ENCODE peak calls at places on chromosomes 2 and 18, in seven cellular contexts. M is thoracic aorta, I is PC-3, S is brain microvascular endothelial cell, V is GM23338, X is fibroblast of lung, F is GM20000. Z is an unnamed sample.

GRCh38 chr2:105104208-105104731 is 66.4 kb downstream of the MRPS9 start:
- DNase-seq in M (no peak), I (peak), S (peak), V (no peak), X (peak), F (no peak), Z (no peak)

GRCh38 chr2:62306751-62307468 is 111.0 kb downstream of the B3GNT2 start:
- DNase-seq in M (no peak), I (peak), S (peak), V (no peak), X (peak), F (no peak), Z (peak)

GRCh38 chr2:99662761-99663341 is 173.0 kb upstream of the REV1 start:
- DNase-seq in M (no peak), I (peak), S (peak), V (no peak), X (peak), F (no peak), Z (no peak)

GRCh38 chr2:26786207-26787023 is 559 bp downstream of the CENPA start:
- DNase-seq in M (no peak), I (peak), S (no peak), V (no peak), X (no peak), F (peak), Z (peak)

GRCh38 chr2:106181064-106181463 is 13.0 kb downstream of the UXS1 start:
- DNase-seq in M (no peak), I (no peak), S (no peak), V (no peak), X (no peak), F (no peak), Z (no peak)

GRCh38 chr2:3211256-3211970 is 166.2 kb downstream of the EIPR1 start:
- DNase-seq in M (no peak), I (no peak), S (no peak), V (no peak), X (no peak), F (no peak), Z (no peak)

GRCh38 chr2:237178396-237178795 is 92.7 kb downstream of the COPS8 start:
- DNase-seq in M (no peak), I (peak), S (peak), V (no peak), X (peak), F (no peak), Z (no peak)

GRCh38 chr2:158797963-158798700 is 3.0 kb downstream of the DAPL1 start:
- DNase-seq in M (no peak), I (no peak), S (no peak), V (no peak), X (peak), F (no peak), Z (no peak)

GRCh38 chr2:94869552-94870391 is 1.5 kb upstream of the TEKT4 start:
- DNase-seq in M (no peak), I (no peak), S (no peak), V (no peak), X (no peak), F (no peak), Z (peak)

GRCh38 chr2:23617167-23617787 is 232.3 kb downstream of the KLHL29 start:
- DNase-seq in M (no peak), I (no peak), S (no peak), V (no peak), X (peak), F (no peak), Z (peak)

GRCh38 chr18:60552948-60553347 is 180.4 kb upstream of the MC4R start:
- DNase-seq in M (no peak), I (no peak), S (no peak), V (no peak), X (no peak), F (no peak), Z (peak)
- TF ChIP-seq CTCF in M (no peak), I (no peak), S (no peak), V (no peak), X (no peak), F (no peak), Z (no peak)

DNA sequence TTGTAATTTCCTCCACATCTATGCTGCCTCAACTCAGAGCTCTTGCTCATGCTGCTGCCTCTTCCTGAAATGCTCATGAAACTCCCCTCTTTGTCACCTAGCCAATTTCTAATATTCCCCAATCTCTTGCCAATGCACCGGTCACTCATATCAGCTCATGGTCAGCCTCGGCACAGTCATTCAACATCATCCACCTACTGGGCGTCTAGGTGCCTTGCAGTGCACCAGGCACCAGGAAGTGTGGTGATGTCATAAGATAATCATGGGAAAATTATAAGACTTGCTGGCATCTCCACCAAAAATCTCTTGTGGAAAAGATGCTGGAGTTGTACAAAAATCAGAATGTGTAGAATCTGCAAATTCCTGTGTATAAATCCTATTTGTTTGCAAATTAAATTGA is 52.6 kb upstream of the RAB27B start:
- DNase-seq in M (no peak), I (peak), S (peak), V (peak), X (peak), F (no peak), Z (no peak)
- TF ChIP-seq CTCF in M (no peak), I (peak), S (peak), V (peak), X (peak), F (no peak), Z (no peak)

DNA sequence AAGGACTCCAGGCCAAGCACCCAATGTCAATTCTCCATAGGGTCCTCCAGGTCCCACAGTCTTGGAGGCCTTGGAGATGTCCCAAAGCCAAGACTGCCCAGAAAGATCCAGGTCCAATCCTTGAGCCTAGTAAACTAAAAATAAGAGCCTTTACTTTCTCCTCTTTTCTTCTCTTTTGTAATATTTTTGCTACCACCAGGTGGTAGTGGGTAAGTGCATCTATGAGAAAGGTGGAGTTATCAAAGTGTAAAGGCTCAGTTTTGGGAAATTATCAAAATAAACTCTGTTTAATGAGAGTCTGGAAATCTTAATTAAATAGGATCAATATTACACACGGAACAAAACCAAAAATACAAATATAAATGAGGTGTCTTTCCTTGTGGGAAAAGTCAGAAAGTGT is 276.4 kb downstream of the ALK start:
- DNase-seq in M (no peak), I (peak), S (no peak), V (no peak), X (no peak), F (no peak), Z (no peak)
- TF ChIP-seq CTCF in M (no peak), I (peak), S (no peak), V (peak), X (no peak), F (no peak), Z (no peak)

GRCh38 chr2:172234716-172235661 is 132.3 kb upstream of the DLX2 start:
- DNase-seq in M (no peak), I (no peak), S (no peak), V (peak), X (no peak), F (no peak), Z (peak)
- TF ChIP-seq CTCF in M (no peak), I (no peak), S (peak), V (peak), X (no peak), F (no peak), Z (no peak)

GRCh38 chr2:119387381-119388129 is 20.8 kb downstream of the DBI start:
- DNase-seq in M (no peak), I (no peak), S (peak), V (peak), X (peak), F (peak), Z (peak)
- TF ChIP-seq CTCF in M (no peak), I (no peak), S (peak), V (no peak), X (peak), F (no peak), Z (peak)

DNA sequence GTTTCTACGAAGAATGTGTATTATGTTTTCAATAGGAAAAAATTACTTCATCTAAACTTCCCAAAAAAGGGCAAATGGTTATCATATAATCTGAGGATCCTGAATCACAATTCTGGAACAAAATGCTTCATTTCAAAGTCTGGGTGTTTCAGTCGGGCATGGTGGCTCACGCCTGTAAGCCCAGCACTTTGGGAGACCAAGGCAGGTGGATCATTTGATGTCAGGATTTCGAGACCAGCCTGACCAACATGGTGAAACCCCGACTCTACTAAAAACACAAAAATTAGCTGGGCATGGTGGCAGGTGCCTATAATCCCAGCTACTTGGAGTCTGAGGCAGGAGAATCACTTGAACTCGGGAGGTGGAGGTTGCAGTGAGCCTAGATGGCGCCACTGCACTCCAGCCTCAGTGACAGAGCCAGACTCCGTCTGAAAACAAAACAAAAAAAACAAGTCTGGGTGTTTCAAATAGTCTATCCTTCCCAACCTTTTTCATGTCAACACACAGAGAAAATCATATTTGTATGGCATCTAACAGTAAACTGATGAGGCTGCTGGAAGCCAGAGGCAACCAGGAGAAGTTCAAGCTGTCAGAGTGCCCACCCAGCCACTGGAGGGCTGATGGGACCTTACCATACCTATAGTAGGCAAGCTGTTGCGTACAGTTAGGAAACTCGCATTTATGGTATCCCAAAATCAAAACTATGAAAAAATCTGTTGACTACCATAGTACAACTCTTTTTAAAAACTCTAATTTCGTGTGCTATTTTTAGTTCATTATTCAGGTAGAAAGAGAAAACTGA is 14.6 kb downstream of the NBAS start:
- DNase-seq in M (no peak), I (no peak), S (no peak), V (no peak), X (no peak), F (no peak), Z (no peak)
- TF ChIP-seq CTCF in M (no peak), I (peak), S (peak), V (peak), X (peak), F (no peak), Z (no peak)

DNA sequence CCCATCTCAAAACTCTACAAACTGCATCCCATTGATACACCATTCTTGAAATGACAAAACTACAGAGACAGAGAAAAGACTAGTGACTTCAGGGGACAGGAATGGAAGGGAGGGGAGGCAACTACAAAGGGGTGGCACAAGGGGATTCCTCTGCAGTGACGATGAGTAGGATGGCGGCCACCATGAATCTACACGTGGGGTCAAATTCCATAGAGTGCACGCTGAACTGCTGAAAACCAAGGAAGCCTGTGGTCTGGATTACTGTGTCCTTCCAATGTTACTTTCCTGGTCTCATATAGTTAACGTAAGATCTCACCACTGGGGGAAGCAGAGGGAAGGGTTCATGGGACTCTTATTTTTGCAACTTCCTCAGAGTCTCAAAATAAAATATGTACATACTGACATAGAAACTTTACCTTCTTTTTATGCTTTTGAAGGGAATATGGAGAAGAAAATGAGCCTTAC is 23.6 kb downstream of the COX7A2L start:
- DNase-seq in M (no peak), I (no peak), S (peak), V (peak), X (no peak), F (no peak), Z (no peak)
- TF ChIP-seq CTCF in M (no peak), I (peak), S (peak), V (peak), X (peak), F (no peak), Z (no peak)

GRCh38 chr18:59127047-59127446 is 12.6 kb upstream of the SEC11C start:
- DNase-seq in M (no peak), I (no peak), S (no peak), V (peak), X (no peak), F (no peak), Z (no peak)
- TF ChIP-seq CTCF in M (no peak), I (no peak), S (no peak), V (peak), X (no peak), F (no peak), Z (no peak)

DNA sequence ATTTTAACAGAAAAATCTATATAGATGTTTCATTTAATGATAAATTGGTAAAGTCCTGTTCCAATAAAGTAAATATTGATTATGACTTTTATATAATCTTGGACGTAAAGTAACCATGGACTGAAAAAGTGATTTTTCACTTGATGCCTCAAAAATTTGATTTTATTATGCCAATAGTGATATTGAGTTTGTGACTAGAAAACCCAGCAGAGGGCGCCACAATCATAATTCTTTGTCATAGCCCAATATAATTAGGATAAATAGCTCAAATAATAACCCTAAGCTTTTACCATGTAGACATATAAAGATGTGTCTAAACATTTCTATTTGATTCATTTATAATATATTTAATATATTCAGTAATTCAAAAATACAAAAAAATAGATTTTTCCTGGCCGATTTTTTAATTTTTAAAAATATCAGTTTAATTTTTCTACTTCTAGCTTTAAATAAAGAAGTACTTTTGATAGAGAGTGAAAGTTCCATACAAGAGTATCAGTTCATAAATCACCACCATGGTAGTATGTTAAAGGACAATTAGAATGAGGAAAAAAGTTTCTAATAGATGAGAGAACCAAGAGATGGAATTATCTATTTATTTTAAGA is 30.7 kb downstream of the CAMKMT start:
- DNase-seq in M (no peak), I (peak), S (peak), V (peak), X (peak), F (peak), Z (no peak)
- TF ChIP-seq CTCF in M (peak), I (peak), S (peak), V (peak), X (peak), F (peak), Z (peak)

GRCh38 chr18:13103366-13103765 is 112.2 kb downstream of the CEP192 start:
- DNase-seq in M (no peak), I (peak), S (no peak), V (peak), X (no peak), F (no peak), Z (no peak)
- TF ChIP-seq CTCF in M (no peak), I (peak), S (peak), V (peak), X (peak), F (no peak), Z (no peak)